ENCODE peak calls at places on chromosomes 1 and 21, in ten cellular contexts. P is H1, R is esophagus muscularis mucosa, Y is ovary, E is A549, D is lower leg skin, H is heart left ventricle, Q is HCT116, C is Peyer's patch, S is stomach. G is an unnamed sample.
A peak's percentile ranks its signal among the peaks of the same experiment; 100 is the strongest.

GRCh38 chr1:108077991-108078390 is 113.0 kb upstream of the VAV3 start:
- DNase-seq in Q (no peak), S (no peak), R (no peak), P (no peak), D (no peak), Y (no peak), E (no peak), C (peak; percentile 40), H (no peak), G (no peak)

GRCh38 chr1:198651685-198652400 is 13.0 kb downstream of the PTPRC start:
- DNase-seq in R (no peak), E (no peak), Y (no peak), H (no peak), P (no peak), D (no peak), Q (no peak), C (peak; percentile 38), S (no peak), G (no peak)

GRCh38 chr1:21350132-21350885 is 60.0 kb upstream of the ECE1 start:
- DNase-seq in Y (no peak), C (no peak), D (no peak), H (no peak), P (no peak), S (no peak), Q (no peak), E (no peak), R (no peak), G (no peak)

GRCh38 chr21:36550761-36551160 is 70.8 kb upstream of the CLDN14 start:
- DNase-seq in E (no peak), P (peak; percentile 33), C (no peak), Q (no peak), R (no peak), D (no peak), Y (no peak), H (no peak), S (no peak), G (no peak)

GRCh38 chr1:33433509-33434362 is 2.8 kb upstream of the PHC2 start:
- DNase-seq in E (peak; percentile 16), P (no peak), Y (peak; percentile 56), D (peak; percentile 86), C (no peak), Q (peak; percentile 99), H (peak; percentile 32), S (no peak), R (no peak), G (peak; percentile 70)

GRCh38 chr1:75131593-75132420 is 2.4 kb upstream of the LHX8 start:
- DNase-seq in Q (no peak), H (no peak), P (peak; percentile 55), C (no peak), Y (no peak), S (no peak), D (peak; percentile 65), E (no peak), R (no peak), G (no peak)

GRCh38 chr1:168626326-168626725 is 49.9 kb downstream of the XCL1 start:
- DNase-seq in E (no peak), Q (no peak), D (no peak), Y (no peak), P (no peak), H (no peak), R (no peak), S (no peak), C (no peak), G (no peak)

GRCh38 chr1:2022063-2022770 is 3.1 kb downstream of the GABRD start:
- DNase-seq in D (no peak), Y (no peak), Q (no peak), R (no peak), E (no peak), H (no peak), S (no peak), C (no peak), P (no peak), G (no peak)

GRCh38 chr1:152110860-152111514 is 4.3 kb downstream of the TCHH start:
- DNase-seq in R (no peak), C (no peak), Y (peak; percentile 31), S (no peak), P (peak; percentile 67), H (no peak), E (peak; percentile 24), Q (no peak), D (no peak), G (no peak)

GRCh38 chr1:46558141-46558963 is 6.9 kb upstream of the KNCN start:
- DNase-seq in Y (no peak), Q (no peak), S (no peak), E (no peak), P (no peak), D (no peak), H (no peak), R (no peak), C (no peak), G (no peak)

GRCh38 chr1:15820478-15820877 is 13.0 kb upstream of the UQCRHL start:
- DNase-seq in Y (no peak), D (no peak), C (no peak), R (no peak), S (no peak), P (no peak), E (no peak), Q (no peak), H (no peak), G (no peak)

DNA sequence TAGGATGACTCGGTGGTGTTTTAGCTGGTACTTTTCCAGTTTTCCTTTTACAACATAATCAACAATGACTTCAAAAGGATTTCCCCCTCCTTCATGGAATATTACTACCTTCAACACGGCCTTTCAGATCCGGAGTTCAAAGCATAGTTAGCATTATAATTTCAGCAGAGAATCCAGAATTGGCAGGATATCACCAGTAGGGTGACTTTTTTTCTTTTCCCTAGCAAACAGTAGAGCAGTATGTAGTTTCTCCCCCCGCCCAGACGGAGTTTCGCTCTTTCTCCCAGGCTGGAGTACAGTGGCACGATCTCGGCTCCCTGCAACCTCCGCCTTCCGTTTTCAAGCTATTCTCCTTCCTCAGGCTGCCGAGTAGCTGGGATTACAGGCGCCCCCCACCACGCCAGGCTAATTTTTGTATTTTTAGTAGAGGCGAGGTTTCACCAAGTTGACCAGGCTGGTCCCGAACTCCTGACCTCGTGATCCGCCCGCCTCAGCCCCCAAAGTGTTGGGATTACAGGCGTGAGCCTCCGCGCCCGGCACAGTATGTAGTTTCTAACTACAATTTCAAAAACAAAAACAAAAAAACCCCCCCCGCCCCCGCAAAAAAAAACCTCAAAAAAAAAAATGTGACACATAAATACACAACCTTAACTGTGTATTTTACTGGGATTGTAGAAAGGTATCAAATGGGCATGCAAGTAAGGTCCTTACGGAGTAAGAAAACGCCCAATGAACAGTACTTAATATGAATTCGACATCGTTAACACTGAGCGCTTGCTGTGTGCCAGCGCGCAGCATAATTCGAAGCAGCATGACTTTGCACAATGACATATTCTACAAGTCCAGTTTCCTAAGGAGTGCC is 1.5 kb upstream of the COX20 start:
- DNase-seq in R (no peak), Y (peak; percentile 77), C (peak; percentile 54), E (peak; percentile 67), S (peak; percentile 60), H (peak; percentile 65), Q (peak; percentile 80), P (peak; percentile 71), D (peak; percentile 93), G (peak; percentile 34)
- TF ChIP-seq POLR2A in R (no peak), Y (no peak), C (peak; percentile 34), E (peak; percentile 46), S (no peak), H (no peak), Q (peak; percentile 72), P (peak; percentile 7), D (no peak), G (peak; percentile 25)

GRCh38 chr1:67832737-67833594 is at the start of gene GNG12:
- DNase-seq in R (no peak), D (peak; percentile 93), C (no peak), Y (peak; percentile 83), E (peak; percentile 63), S (peak; percentile 77), H (peak; percentile 76), P (peak; percentile 88), Q (peak; percentile 51), G (peak; percentile 77)
- TF ChIP-seq POLR2A in R (no peak), D (no peak), C (peak; percentile 69), Y (peak; percentile 49), E (peak; percentile 16), S (no peak), H (no peak), P (no peak), Q (peak; percentile 25), G (peak; percentile 57)

GRCh38 chr1:200042119-200042436 is 14.6 kb downstream of the NR5A2 start:
- DNase-seq in R (no peak), P (peak; percentile 59), D (no peak), S (no peak), E (no peak), H (no peak), Y (no peak), Q (no peak), C (no peak), G (no peak)

GRCh38 chr1:200039849-200040479 is 12.5 kb downstream of the NR5A2 start:
- DNase-seq in D (no peak), S (no peak), E (no peak), Q (no peak), H (no peak), P (peak; percentile 52), R (no peak), C (no peak), Y (no peak), G (no peak)

GRCh38 chr1:200038987-200039848 is 11.7 kb downstream of the NR5A2 start:
- DNase-seq in P (peak; percentile 89), R (no peak), E (peak; percentile 71), D (no peak), Y (no peak), S (peak; percentile 46), H (peak; percentile 47), Q (peak; percentile 10), C (no peak), G (peak; percentile 58)

GRCh38 chr1:200041337-200042118 is 14.0 kb downstream of the NR5A2 start:
- DNase-seq in R (no peak), E (no peak), S (no peak), D (no peak), H (no peak), C (no peak), Q (no peak), Y (no peak), P (peak; percentile 71), G (no peak)

DNA sequence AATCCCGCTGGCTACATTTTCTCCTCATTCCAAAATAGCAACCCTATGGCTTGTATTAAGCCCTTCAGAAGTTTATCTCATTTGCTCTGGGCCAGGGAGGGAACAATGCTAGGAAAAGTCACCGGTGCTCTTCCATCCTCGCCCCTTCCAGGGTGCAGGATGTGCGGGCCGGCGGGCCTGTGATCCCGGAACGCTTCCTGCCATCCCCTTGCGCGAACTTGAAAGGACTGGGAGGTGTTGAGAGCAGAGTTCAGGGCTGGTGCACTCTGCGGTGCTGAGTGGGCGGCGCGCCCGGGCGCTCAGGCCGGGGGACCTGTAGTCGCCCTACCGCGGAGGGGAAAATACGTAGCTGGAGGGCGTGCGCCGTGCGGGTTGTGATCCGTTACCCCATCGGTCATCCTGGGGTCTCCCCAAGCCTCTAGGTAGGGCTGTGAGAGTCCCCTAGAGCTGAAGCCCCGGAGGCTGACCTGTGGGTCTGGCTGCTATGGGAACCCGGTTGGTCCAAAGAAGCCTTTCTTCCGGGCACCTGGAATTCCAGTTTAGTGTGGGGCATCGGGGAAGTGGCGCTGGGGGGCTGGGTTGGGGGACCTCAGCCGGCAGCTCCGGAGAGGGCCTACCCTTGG is 13.1 kb downstream of the NR5A2 start:
- DNase-seq in C (no peak), H (no peak), P (peak; percentile 69), D (no peak), E (no peak), R (no peak), Y (no peak), Q (no peak), S (no peak), G (no peak)
- TF ChIP-seq POLR2A in C (peak; percentile 50), H (no peak), P (no peak), D (no peak), E (no peak), R (no peak), Y (no peak), Q (peak; percentile 51), S (no peak), G (no peak)

GRCh38 chr1:45364294-45364693 is 24.1 kb upstream of the MUTYH start:
- DNase-seq in E (no peak), D (no peak), C (no peak), Y (no peak), S (no peak), H (no peak), R (no peak), P (no peak), Q (no peak), G (no peak)
- TF ChIP-seq POLR2A in E (no peak), D (no peak), C (no peak), Y (no peak), S (no peak), H (no peak), R (no peak), P (no peak), Q (no peak), G (no peak)

G was measured in H54.